ENCODE peak calls at places on chromosomes 7 and 10, in six cellular contexts. O, J, M, I, L and H are unnamed samples.

GRCh38 chr7:107715531-107715930 is 28.4 kb upstream of the CBLL1 start:
- DNase-seq in O (no peak), J (no peak), I (no peak), M (no peak), L (no peak), H (no peak)

GRCh38 chr10:78338717-78339116 is 305.1 kb downstream of the RPS24 start:
- DNase-seq in L (no peak), M (no peak), O (no peak), I (no peak), J (no peak), H (no peak)

GRCh38 chr10:47319798-47320197 is 2.5 kb upstream of the GDF2 start:
- DNase-seq in L (no peak), I (no peak), O (no peak), J (no peak), M (no peak), H (no peak)

GRCh38 chr7:137343483-137343841 is at the start of gene PTN:
- DNase-seq in M (no peak), I (no peak), O (peak), J (peak), L (peak), H (no peak)

GRCh38 chr7:121985476-121985875 is 112.5 kb downstream of the PTPRZ1 start:
- DNase-seq in J (no peak), M (no peak), L (no peak), O (no peak), I (no peak), H (no peak)

GRCh38 chr10:71241114-71241898 is 28.9 kb downstream of the UNC5B start:
- DNase-seq in O (peak), M (no peak), J (no peak), L (no peak), I (no peak), H (no peak)

GRCh38 chr7:6730343-6730633 is 23.5 kb upstream of the ZNF12 start:
- DNase-seq in L (no peak), J (no peak), M (no peak), I (no peak), O (peak), H (no peak)

GRCh38 chr10:1526427-1527055 is 210.8 kb downstream of the ADARB2 start:
- DNase-seq in M (peak), I (no peak), J (no peak), O (no peak), L (no peak), H (no peak)

GRCh38 chr10:91909178-91909677 is at the start of gene FGFBP3:
- DNase-seq in O (peak), J (peak), L (peak), I (no peak), M (peak), H (no peak)

GRCh38 chr10:84097787-84098353 is 41.4 kb upstream of the GHITM start:
- DNase-seq in M (peak), L (no peak), I (no peak), J (peak), O (peak), H (no peak)

GRCh38 chr7:149562602-149563001 is 65.0 kb upstream of the ZNF746 start:
- DNase-seq in O (peak), L (no peak), I (no peak), M (no peak), J (no peak), H (no peak)

GRCh38 chr10:46272863-46273415 is 13.9 kb upstream of the ANTXRL start:
- DNase-seq in L (no peak), J (no peak), O (no peak), M (no peak), I (no peak), H (no peak)

GRCh38 chr7:130593033-130593432 is 75.5 kb downstream of the COPG2 start:
- DNase-seq in L (no peak), J (no peak), O (no peak), I (no peak), M (no peak), H (no peak)

GRCh38 chr10:15344876-15345285 is 26.2 kb downstream of the FAM171A1 start:
- DNase-seq in L (no peak), J (peak), O (peak), I (no peak), M (no peak), H (no peak)

GRCh38 chr7:41316410-41316809 is 386.5 kb downstream of the INHBA start:
- DNase-seq in I (no peak), J (no peak), M (no peak), L (peak), O (no peak), H (no peak)

GRCh38 chr7:41312235-41312634 is 390.7 kb downstream of the INHBA start:
- DNase-seq in L (no peak), I (no peak), M (no peak), O (no peak), J (no peak), H (no peak)

GRCh38 chr7:41319601-41320000 is 383.3 kb downstream of the INHBA start:
- DNase-seq in L (no peak), J (no peak), O (peak), I (no peak), M (no peak), H (no peak)

GRCh38 chr7:41313171-41313570 is 389.7 kb downstream of the INHBA start:
- DNase-seq in I (no peak), L (no peak), M (no peak), J (no peak), O (no peak), H (no peak)

GRCh38 chr7:41315764-41316163 is 387.1 kb downstream of the INHBA start:
- DNase-seq in M (no peak), O (no peak), I (no peak), J (peak), L (peak), H (no peak)
- TF ChIP-seq CTCF in M (no peak), O (no peak), I (no peak), J (peak), L (peak), H (peak)

DNA sequence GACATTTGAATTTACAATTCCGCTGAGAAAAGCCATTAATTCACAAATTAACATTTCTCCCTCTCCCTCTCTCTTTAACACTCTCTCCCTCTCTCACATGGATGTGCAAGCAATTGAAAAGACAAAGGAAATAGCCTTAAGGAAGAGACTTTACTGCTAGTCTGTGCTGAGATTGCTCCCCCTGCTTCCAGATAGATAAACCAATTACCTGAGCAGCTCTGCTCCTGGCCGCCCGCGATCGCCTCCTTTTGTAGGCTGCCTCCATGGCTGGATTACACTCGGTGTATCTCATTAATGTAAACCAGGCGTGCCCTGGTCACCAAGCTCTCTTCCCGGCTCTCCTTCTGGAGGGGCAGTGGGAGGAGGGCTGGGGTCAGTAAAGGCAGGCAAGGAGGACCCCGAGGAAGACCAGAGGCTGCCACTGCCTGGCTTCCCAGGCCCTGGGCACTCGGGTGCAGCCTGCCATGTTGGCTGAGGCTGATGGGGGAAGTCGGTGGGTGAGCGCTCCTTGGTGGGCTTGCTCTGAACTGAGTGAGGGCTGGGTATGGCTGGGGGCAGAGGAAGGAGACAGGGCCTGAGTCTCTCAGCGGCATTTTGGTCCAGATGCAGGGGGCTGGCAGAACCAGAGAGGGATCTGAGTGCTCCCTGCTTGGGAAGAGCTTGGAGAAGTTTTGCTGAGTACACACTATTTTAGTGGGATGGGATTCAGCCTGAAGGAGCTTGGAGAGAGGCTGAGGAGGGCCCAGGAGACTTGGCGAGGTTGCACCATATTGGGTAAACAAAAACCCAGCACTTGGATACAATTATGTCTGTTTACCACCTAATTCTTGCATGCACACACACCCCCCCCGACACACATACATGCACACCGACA is 42.9 kb downstream of the PAX2 start:
- DNase-seq in M (no peak), I (no peak), O (no peak), L (no peak), J (peak), H (no peak)
- TF ChIP-seq CTCF in M (no peak), I (no peak), O (no peak), L (no peak), J (no peak), H (no peak)

DNA sequence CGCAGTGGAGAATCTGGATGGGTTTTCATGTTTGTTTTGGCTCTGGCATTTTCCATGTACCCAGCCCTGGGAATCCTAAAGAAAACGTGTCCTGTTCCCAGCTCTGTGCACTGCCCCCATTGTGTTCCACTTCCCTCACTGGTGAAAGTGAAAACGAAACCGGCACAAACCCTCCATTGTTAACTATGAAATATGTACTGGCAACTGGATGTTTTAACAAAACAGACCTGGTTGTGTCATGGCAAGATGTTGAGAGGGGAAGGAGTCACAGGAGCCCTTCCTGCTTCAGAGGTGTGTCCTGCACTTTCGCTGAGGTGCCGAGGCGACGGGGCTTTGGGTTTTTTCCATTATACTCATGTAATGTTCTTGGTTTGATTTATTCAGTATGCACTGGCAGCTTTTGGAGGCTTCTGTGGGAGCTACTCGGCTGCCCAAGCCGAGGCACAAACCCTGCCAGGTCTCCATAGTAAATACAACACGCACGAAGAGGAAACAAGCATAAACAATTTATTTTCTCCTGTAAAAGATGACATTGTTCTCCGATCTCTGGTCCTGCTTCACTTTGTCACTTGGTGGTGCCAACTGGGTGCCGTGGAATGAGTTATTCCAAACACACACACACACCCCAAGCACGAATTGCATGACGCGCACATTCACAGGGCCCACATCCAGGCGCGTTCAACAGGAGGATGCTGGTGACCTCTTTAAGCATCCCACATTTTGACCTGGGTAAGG is 118.2 kb downstream of the CDK6 start:
- DNase-seq in O (peak), J (no peak), L (peak), M (peak), I (no peak), H (no peak)
- TF ChIP-seq CTCF in O (no peak), J (no peak), L (no peak), M (no peak), I (no peak), H (no peak)

GRCh38 chr10:124262971-124263370 is 155.8 kb downstream of the OAT start:
- DNase-seq in O (no peak), L (no peak), M (no peak), I (no peak), J (no peak), H (no peak)

GRCh38 chr10:124264271-124264670 is 154.5 kb downstream of the OAT start:
- DNase-seq in O (no peak), I (no peak), L (no peak), J (no peak), M (no peak), H (no peak)

GRCh38 chr10:124263726-124264125 is 155.0 kb downstream of the OAT start:
- DNase-seq in M (no peak), O (no peak), L (no peak), J (no peak), I (no peak), H (no peak)

GRCh38 chr10:124264711-124265390 is 153.9 kb downstream of the OAT start:
- DNase-seq in I (no peak), M (no peak), O (no peak), L (no peak), J (no peak), H (no peak)

GRCh38 chr10:124262249-124262865 is 156.4 kb downstream of the OAT start:
- DNase-seq in I (no peak), L (no peak), M (no peak), J (no peak), O (no peak), H (no peak)
- TF ChIP-seq CTCF in I (no peak), L (no peak), M (no peak), J (no peak), O (no peak), H (no peak)

GRCh38 chr7:66413379-66414114 is 208.4 kb downstream of the TPST1 start:
- DNase-seq in M (peak), L (peak), O (peak), J (peak), I (peak), H (no peak)
- TF ChIP-seq CTCF in M (peak), L (peak), O (peak), J (peak), I (peak), H (peak)

GRCh38 chr7:68063171-68063570 is 1066.5 kb downstream of the TYW1 start:
- DNase-seq in J (peak), L (no peak), O (no peak), M (no peak), I (no peak), H (no peak)
- TF ChIP-seq CTCF in J (peak), L (no peak), O (peak), M (peak), I (no peak), H (peak)

GRCh38 chr10:115141254-115141653 is 48.1 kb downstream of the ATRNL1 start:
- DNase-seq in I (no peak), O (peak), J (peak), M (peak), L (no peak), H (no peak)
- TF ChIP-seq CTCF in I (no peak), O (peak), J (peak), M (no peak), L (no peak), H (peak)

GRCh38 chr7:2554654-2555053 is 670 bp downstream of the BRAT1 start:
- DNase-seq in O (no peak), L (no peak), J (peak), M (peak), I (no peak), H (no peak)

GRCh38 chr7:2553831-2554581 is 1.3 kb downstream of the BRAT1 start:
- DNase-seq in O (no peak), I (no peak), L (no peak), M (no peak), J (no peak), H (no peak)

GRCh38 chr7:2558620-2559282 is at the start of gene IQCE:
- DNase-seq in I (peak), L (peak), M (peak), J (peak), O (peak), H (peak)

GRCh38 chr7:2553108-2553507 is 2.2 kb downstream of the BRAT1 start:
- DNase-seq in I (no peak), L (no peak), O (no peak), J (no peak), M (no peak), H (no peak)

GRCh38 chr7:2555121-2556052 is at the start of gene BRAT1:
- DNase-seq in M (peak), L (peak), I (peak), O (peak), J (peak), H (peak)
- TF ChIP-seq CTCF in M (peak), L (peak), I (peak), O (peak), J (peak), H (peak)